ENCODE peak calls at places on chromosomes 12 and 14, in nine cellular contexts. One of them, this sample, is unnamed.
A peak's percentile ranks its signal among the peaks of the same experiment; 100 is the strongest.

GRCh38 chr14:95452890-95453712 is 63.3 kb downstream of the SYNE3 start:
- DNase-seq in IMR-90: no peak
- DNase-seq in right lobe of liver: no peak
- DNase-seq in thoracic aorta: no peak
- DNase-seq in HepG2: peak; percentile 74
- DNase-seq in foreskin keratinocyte: no peak
- DNase-seq in astrocyte: no peak
- DNase-seq in endodermal cell: no peak
- DNase-seq in transverse colon: no peak
- DNase-seq in this sample: no peak

GRCh38 chr12:132194056-132194455 is 49.8 kb downstream of the NOC4L start:
- DNase-seq in endodermal cell: peak; percentile 89
- DNase-seq in HepG2: no peak
- DNase-seq in IMR-90: no peak
- DNase-seq in transverse colon: no peak
- DNase-seq in astrocyte: no peak
- DNase-seq in thoracic aorta: no peak
- DNase-seq in foreskin keratinocyte: no peak
- DNase-seq in right lobe of liver: no peak
- DNase-seq in this sample: peak; percentile 33

GRCh38 chr12:7959278-7960063 is 23.5 kb upstream of the SLC2A3 start:
- DNase-seq in foreskin keratinocyte: peak; percentile 82
- DNase-seq in astrocyte: no peak
- DNase-seq in endodermal cell: peak; percentile 92
- DNase-seq in thoracic aorta: no peak
- DNase-seq in right lobe of liver: no peak
- DNase-seq in HepG2: peak; percentile 44
- DNase-seq in IMR-90: no peak
- DNase-seq in transverse colon: peak; percentile 41
- DNase-seq in this sample: no peak

GRCh38 chr14:63544641-63545234 is 1.6 kb upstream of the PPP2R5E start:
- DNase-seq in endodermal cell: no peak
- DNase-seq in HepG2: no peak
- DNase-seq in foreskin keratinocyte: no peak
- DNase-seq in right lobe of liver: no peak
- DNase-seq in IMR-90: peak; percentile 41
- DNase-seq in transverse colon: no peak
- DNase-seq in astrocyte: no peak
- DNase-seq in thoracic aorta: no peak
- DNase-seq in this sample: no peak

GRCh38 chr12:104958946-104959841 is 1.1 kb upstream of the SLC41A2 start:
- DNase-seq in foreskin keratinocyte: peak; percentile 41
- DNase-seq in right lobe of liver: peak; percentile 62
- DNase-seq in HepG2: peak; percentile 30
- DNase-seq in IMR-90: peak; percentile 51
- DNase-seq in transverse colon: no peak
- DNase-seq in endodermal cell: peak; percentile 72
- DNase-seq in astrocyte: peak; percentile 38
- DNase-seq in thoracic aorta: no peak
- DNase-seq in this sample: no peak

GRCh38 chr12:7162691-7163114 is 26.8 kb upstream of the PEX5 start:
- DNase-seq in HepG2: peak; percentile 52
- DNase-seq in IMR-90: no peak
- DNase-seq in thoracic aorta: no peak
- DNase-seq in endodermal cell: peak; percentile 92
- DNase-seq in astrocyte: no peak
- DNase-seq in right lobe of liver: peak; percentile 76
- DNase-seq in transverse colon: peak; percentile 32
- DNase-seq in foreskin keratinocyte: peak; percentile 51
- DNase-seq in this sample: no peak

GRCh38 chr14:102953100-102953499 is 30.6 kb downstream of the AMN start:
- DNase-seq in IMR-90: no peak
- DNase-seq in endodermal cell: no peak
- DNase-seq in astrocyte: no peak
- DNase-seq in foreskin keratinocyte: no peak
- DNase-seq in thoracic aorta: no peak
- DNase-seq in right lobe of liver: no peak
- DNase-seq in transverse colon: no peak
- DNase-seq in HepG2: no peak
- DNase-seq in this sample: no peak

GRCh38 chr14:89137514-89138163 is 279.4 kb downstream of the FOXN3 start:
- DNase-seq in endodermal cell: no peak
- DNase-seq in thoracic aorta: peak; percentile 76
- DNase-seq in astrocyte: peak; percentile 90
- DNase-seq in transverse colon: no peak
- DNase-seq in foreskin keratinocyte: peak; percentile 69
- DNase-seq in IMR-90: peak; percentile 94
- DNase-seq in HepG2: peak; percentile 45
- DNase-seq in right lobe of liver: no peak
- DNase-seq in this sample: peak; percentile 12

GRCh38 chr12:89067436-89067835 is 284.9 kb downstream of the DUSP6 start:
- DNase-seq in endodermal cell: no peak
- DNase-seq in foreskin keratinocyte: peak; percentile 97
- DNase-seq in astrocyte: peak; percentile 91
- DNase-seq in right lobe of liver: no peak
- DNase-seq in transverse colon: no peak
- DNase-seq in IMR-90: peak; percentile 94
- DNase-seq in thoracic aorta: no peak
- DNase-seq in HepG2: no peak
- DNase-seq in this sample: no peak

GRCh38 chr12:111792155-111792876 is 25.6 kb downstream of the ALDH2 start:
- DNase-seq in HepG2: no peak
- DNase-seq in thoracic aorta: no peak
- DNase-seq in IMR-90: peak; percentile 41
- DNase-seq in right lobe of liver: peak; percentile 89
- DNase-seq in endodermal cell: no peak
- DNase-seq in foreskin keratinocyte: no peak
- DNase-seq in astrocyte: no peak
- DNase-seq in transverse colon: peak; percentile 69
- DNase-seq in this sample: peak; percentile 89

GRCh38 chr12:84955298-84955697 is 42.7 kb upstream of the SLC6A15 start:
- DNase-seq in right lobe of liver: no peak
- DNase-seq in transverse colon: no peak
- DNase-seq in HepG2: no peak
- DNase-seq in endodermal cell: no peak
- DNase-seq in astrocyte: no peak
- DNase-seq in thoracic aorta: no peak
- DNase-seq in IMR-90: peak; percentile 29
- DNase-seq in foreskin keratinocyte: no peak
- DNase-seq in this sample: no peak

GRCh38 chr12:113062502-113063395 is 6.2 kb downstream of the DTX1 start:
- DNase-seq in foreskin keratinocyte: no peak
- DNase-seq in thoracic aorta: no peak
- DNase-seq in IMR-90: no peak
- DNase-seq in endodermal cell: no peak
- DNase-seq in HepG2: no peak
- DNase-seq in transverse colon: no peak
- DNase-seq in right lobe of liver: peak; percentile 65
- DNase-seq in astrocyte: no peak
- DNase-seq in this sample: no peak

GRCh38 chr12:2352203-2352602 is 299.4 kb downstream of the CACNA1C start:
- DNase-seq in foreskin keratinocyte: no peak
- DNase-seq in HepG2: no peak
- DNase-seq in thoracic aorta: no peak
- DNase-seq in endodermal cell: peak; percentile 27
- DNase-seq in transverse colon: no peak
- DNase-seq in astrocyte: no peak
- DNase-seq in IMR-90: no peak
- DNase-seq in right lobe of liver: no peak
- DNase-seq in this sample: no peak

GRCh38 chr14:101843665-101844064 is 82.2 kb downstream of the PPP2R5C start:
- DNase-seq in right lobe of liver: no peak
- DNase-seq in endodermal cell: no peak
- DNase-seq in astrocyte: no peak
- DNase-seq in HepG2: no peak
- DNase-seq in foreskin keratinocyte: no peak
- DNase-seq in IMR-90: no peak
- DNase-seq in thoracic aorta: no peak
- DNase-seq in transverse colon: peak; percentile 44
- DNase-seq in this sample: no peak

GRCh38 chr12:121245951-121246350 is 36.0 kb downstream of the P2RX4 start:
- DNase-seq in endodermal cell: no peak
- DNase-seq in HepG2: no peak
- DNase-seq in thoracic aorta: no peak
- DNase-seq in right lobe of liver: no peak
- DNase-seq in foreskin keratinocyte: no peak
- DNase-seq in astrocyte: no peak
- DNase-seq in IMR-90: no peak
- DNase-seq in transverse colon: no peak
- DNase-seq in this sample: no peak

GRCh38 chr12:62730649-62731377 is 204.1 kb downstream of the PPM1H start:
- DNase-seq in foreskin keratinocyte: peak; percentile 27
- DNase-seq in IMR-90: peak; percentile 67
- DNase-seq in HepG2: no peak
- DNase-seq in thoracic aorta: no peak
- DNase-seq in astrocyte: peak; percentile 92
- DNase-seq in right lobe of liver: no peak
- DNase-seq in endodermal cell: no peak
- DNase-seq in transverse colon: no peak
- DNase-seq in this sample: no peak

DNA sequence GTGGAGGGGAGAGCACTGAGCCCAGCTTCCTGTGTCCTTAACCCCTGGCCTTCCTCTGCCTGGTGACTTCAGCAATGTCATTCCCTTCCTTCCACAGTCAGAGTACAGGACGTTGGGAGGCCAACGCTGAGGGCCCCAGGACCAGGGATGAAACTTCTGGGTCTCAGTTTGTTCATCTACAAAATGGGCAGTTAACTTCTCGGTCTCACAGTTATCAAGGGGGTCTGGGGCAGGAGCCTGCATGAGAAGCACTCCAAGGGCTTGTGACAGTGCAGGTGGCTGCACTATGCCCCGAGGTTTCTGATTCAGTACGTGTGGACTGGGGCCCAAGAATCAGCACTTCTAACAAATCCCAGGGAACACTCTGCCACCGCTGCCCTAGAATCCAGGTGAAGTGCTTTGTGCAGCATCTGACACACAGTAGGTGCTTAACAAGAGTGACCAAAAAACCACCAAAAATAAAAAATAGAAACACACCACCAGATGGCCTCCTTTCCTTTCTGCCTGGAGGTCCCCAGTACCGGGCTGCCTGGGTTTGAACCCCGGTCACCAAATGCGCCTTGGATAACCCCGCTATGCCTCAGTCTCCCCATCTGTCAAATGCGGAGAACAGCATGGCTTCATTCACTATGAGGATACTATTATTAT is 80.4 kb downstream of the RFLNA start:
- DNase-seq in foreskin keratinocyte: no peak
- DNase-seq in transverse colon: no peak
- DNase-seq in astrocyte: no peak
- DNase-seq in HepG2: no peak
- DNase-seq in right lobe of liver: no peak
- DNase-seq in thoracic aorta: no peak
- DNase-seq in IMR-90: no peak
- DNase-seq in endodermal cell: no peak
- DNase-seq in this sample: no peak
- TF ChIP-seq CTCF in foreskin keratinocyte: peak; percentile 28
- TF ChIP-seq CTCF in transverse colon: no peak
- TF ChIP-seq CTCF in astrocyte: peak; percentile 8
- TF ChIP-seq CTCF in HepG2: peak; percentile 15
- TF ChIP-seq CTCF in right lobe of liver: peak; percentile 4
- TF ChIP-seq CTCF in thoracic aorta: no peak
- TF ChIP-seq CTCF in IMR-90: no peak
- TF ChIP-seq CTCF in endodermal cell: no peak
- TF ChIP-seq CTCF in this sample: no peak

DNA sequence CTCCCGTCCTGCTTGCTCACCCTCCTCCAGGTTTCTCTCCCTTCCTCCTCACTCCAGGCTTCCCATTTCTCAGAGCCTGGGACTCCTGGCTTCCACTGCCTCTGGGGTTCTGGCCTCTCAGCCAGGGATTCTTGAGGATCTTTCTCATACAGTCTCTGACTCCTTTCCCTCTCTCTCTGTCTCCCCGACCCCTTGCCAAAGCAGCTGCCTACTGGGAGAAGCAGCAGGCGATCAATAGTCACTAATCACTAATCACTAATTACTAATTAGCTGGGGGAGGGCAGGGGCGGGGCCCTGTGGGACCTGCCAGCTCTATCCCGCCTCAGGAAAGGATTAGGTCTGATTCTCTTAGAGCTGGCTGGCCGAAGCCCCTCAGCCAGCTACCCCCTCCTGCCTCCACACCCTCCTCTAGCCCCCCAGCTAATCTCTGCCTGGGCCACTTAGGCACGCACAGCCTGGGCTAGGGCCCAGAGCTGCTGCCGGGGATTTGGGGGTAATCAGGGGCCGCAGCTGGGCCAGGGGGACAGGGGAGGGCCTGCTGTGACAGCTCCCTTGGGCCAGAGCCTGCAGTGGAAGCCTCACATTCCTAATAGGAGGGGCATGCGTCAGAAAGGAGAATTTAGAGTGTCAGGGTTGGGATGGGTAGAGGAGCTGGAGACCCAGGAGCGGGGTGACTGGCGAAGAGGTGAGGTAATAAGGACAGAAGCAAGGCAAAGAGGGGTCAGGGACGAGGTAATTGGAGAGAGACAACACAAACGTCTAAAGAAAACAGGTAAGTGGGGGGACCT is 2.8 kb downstream of the NXPH4 start:
- DNase-seq in IMR-90: no peak
- DNase-seq in astrocyte: no peak
- DNase-seq in thoracic aorta: no peak
- DNase-seq in endodermal cell: peak; percentile 67
- DNase-seq in transverse colon: no peak
- DNase-seq in HepG2: no peak
- DNase-seq in foreskin keratinocyte: no peak
- DNase-seq in right lobe of liver: no peak
- DNase-seq in this sample: no peak
- H3K27me3 ChIP-seq in IMR-90: peaks cover 79% of the 10 kb centered on the region
- H3K27me3 ChIP-seq in astrocyte: peaks cover 70% of the 10 kb centered on the region
- H3K27me3 ChIP-seq in thoracic aorta: peaks cover 23% of the 10 kb centered on the region
- H3K27me3 ChIP-seq in endodermal cell: peaks cover 98% of the 10 kb centered on the region
- H3K27me3 ChIP-seq in transverse colon: peaks cover 99% of the 10 kb centered on the region
- H3K27me3 ChIP-seq in HepG2: peaks cover 20% of the 10 kb centered on the region
- H3K27me3 ChIP-seq in foreskin keratinocyte: peaks cover 75% of the 10 kb centered on the region
- H3K27me3 ChIP-seq in right lobe of liver: peaks cover 13% of the 10 kb centered on the region
- H3K27me3 ChIP-seq in this sample: peaks cover 90% of the 10 kb centered on the region

GRCh38 chr12:27424631-27425230 is 21.8 kb upstream of the SMCO2 start:
- DNase-seq in right lobe of liver: no peak
- DNase-seq in IMR-90: peak; percentile 58
- DNase-seq in endodermal cell: peak; percentile 66
- DNase-seq in transverse colon: no peak
- DNase-seq in thoracic aorta: no peak
- DNase-seq in astrocyte: peak; percentile 44
- DNase-seq in HepG2: peak; percentile 45
- DNase-seq in foreskin keratinocyte: peak; percentile 36
- DNase-seq in this sample: no peak
- TF ChIP-seq CTCF in right lobe of liver: peak; percentile 68
- TF ChIP-seq CTCF in IMR-90: peak; percentile 50
- TF ChIP-seq CTCF in endodermal cell: peak; percentile 94
- TF ChIP-seq CTCF in transverse colon: peak; percentile 51
- TF ChIP-seq CTCF in thoracic aorta: peak; percentile 68
- TF ChIP-seq CTCF in astrocyte: peak; percentile 66
- TF ChIP-seq CTCF in HepG2: peak; percentile 50
- TF ChIP-seq CTCF in foreskin keratinocyte: peak; percentile 65
- TF ChIP-seq CTCF in this sample: peak; percentile 40

DNA sequence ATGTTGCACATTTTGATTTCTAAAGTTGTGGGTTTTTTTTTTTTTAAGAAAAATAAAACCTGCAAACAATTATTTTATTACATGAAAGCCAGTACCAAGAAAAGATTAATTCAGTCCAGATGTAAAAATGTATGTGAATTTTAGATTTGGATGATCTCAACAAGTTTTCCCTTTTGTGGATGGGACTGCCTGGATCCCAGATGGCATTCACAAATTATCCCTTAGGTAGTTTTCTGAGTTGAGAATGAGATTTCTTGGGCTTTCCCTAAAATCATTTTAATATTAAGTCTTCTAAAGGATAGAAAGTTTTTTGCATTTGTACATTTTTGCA is 2.8 kb downstream of the FRMD6 start:
- DNase-seq in thoracic aorta: no peak
- DNase-seq in endodermal cell: no peak
- DNase-seq in foreskin keratinocyte: no peak
- DNase-seq in astrocyte: no peak
- DNase-seq in right lobe of liver: no peak
- DNase-seq in HepG2: no peak
- DNase-seq in IMR-90: no peak
- DNase-seq in transverse colon: no peak
- DNase-seq in this sample: no peak
- H3K27me3 ChIP-seq in thoracic aorta: no peaks in the 10 kb centered on the region
- H3K27me3 ChIP-seq in endodermal cell: no peaks in the 10 kb centered on the region
- H3K27me3 ChIP-seq in foreskin keratinocyte: no peaks in the 10 kb centered on the region
- H3K27me3 ChIP-seq in astrocyte: no peaks in the 10 kb centered on the region
- H3K27me3 ChIP-seq in right lobe of liver: no peaks in the 10 kb centered on the region
- H3K27me3 ChIP-seq in HepG2: no peaks in the 10 kb centered on the region
- H3K27me3 ChIP-seq in IMR-90: no peaks in the 10 kb centered on the region
- H3K27me3 ChIP-seq in transverse colon: peaks cover 37% of the 10 kb centered on the region
- H3K27me3 ChIP-seq in this sample: no peaks in the 10 kb centered on the region

This sample was measured in heart left ventricle.